ENCODE peak calls at places on chromosomes 11 and 22, in eight cellular contexts. V is smooth muscle cell of the brain vasculature, G is A172, J is fibroblast of lung, C is lung, O is substantia nigra, P is GOT3, I is keratinocyte. Y is an unnamed sample.

GRCh38 chr22:18056802-18057474 is 20.9 kb upstream of the PEX26 start:
- DNase-seq in I (no peak), O (no peak), C (no peak), P (no peak), V (no peak), J (no peak), G (no peak), Y (no peak)

GRCh38 chr11:70641366-70641765 is 243.0 kb downstream of the CTTN start:
- DNase-seq in I (no peak), C (no peak), O (no peak), J (no peak), V (no peak), P (no peak), G (no peak), Y (no peak)

GRCh38 chr11:115645631-115646271 is 141.5 kb upstream of the CADM1 start:
- DNase-seq in J (no peak), C (no peak), I (no peak), V (no peak), O (no peak), P (no peak), G (no peak), Y (no peak)

GRCh38 chr11:650482-650881 is 13.4 kb downstream of the DRD4 start:
- DNase-seq in V (no peak), O (no peak), G (no peak), I (no peak), C (no peak), P (no peak), J (no peak), Y (no peak)

GRCh38 chr22:31378123-31378522 is 21.3 kb upstream of the DRG1 start:
- DNase-seq in O (no peak), I (no peak), J (peak; percentile 23), V (no peak), G (no peak), C (no peak), P (no peak), Y (no peak)

GRCh38 chr11:5719703-5720495 is 16.3 kb upstream of the OR56B1 start:
- DNase-seq in G (no peak), P (no peak), I (no peak), C (no peak), V (no peak), O (no peak), J (peak; percentile 17), Y (no peak)

GRCh38 chr11:64039012-64039665 is 3.4 kb downstream of the FLRT1 start:
- DNase-seq in C (no peak), G (no peak), V (no peak), O (no peak), I (no peak), J (no peak), P (no peak), Y (no peak)

GRCh38 chr11:71071736-71072509 is 180.5 kb downstream of the SHANK2 start:
- DNase-seq in G (no peak), O (no peak), V (no peak), J (no peak), C (no peak), I (no peak), P (no peak), Y (no peak)

GRCh38 chr11:107756553-107756952 is 44.7 kb upstream of the SLN start:
- DNase-seq in G (no peak), O (no peak), P (no peak), V (no peak), C (no peak), I (no peak), J (no peak), Y (no peak)